ENCODE peak calls at places on chromosomes 4 and X, in four cellular contexts. Y is endothelial cell, X is H1, I is fibroblast of mammary gland. G is an unnamed sample.

GRCh38 chr4:41644288-41644914 is 104.1 kb downstream of the PHOX2B start:
- DNase-seq in Y (peak), X (peak), I (peak), G (peak)

GRCh38 chr4:34720563-34720962 is 1523.8 kb downstream of the ARAP2 start:
- DNase-seq in X (no peak), Y (no peak), I (peak), G (no peak)

GRCh38 chrX:68718443-68718820 is 71.0 kb downstream of the STARD8 start:
- DNase-seq in I (no peak), Y (no peak), X (no peak), G (no peak)

GRCh38 chr4:5772528-5773270 is 61.7 kb downstream of the EVC start:
- DNase-seq in I (no peak), Y (no peak), X (no peak), G (no peak)

GRCh38 chr4:187027231-187027760 is 303.6 kb upstream of the FAT1 start:
- DNase-seq in I (no peak), Y (no peak), X (no peak), G (no peak)

GRCh38 chr4:87092389-87093141 is 127.9 kb downstream of the KLHL8 start:
- DNase-seq in X (no peak), I (peak), Y (no peak), G (no peak)

GRCh38 chr4:152243890-152244595 is 291.8 kb downstream of the FBXW7 start:
- DNase-seq in Y (no peak), I (peak), X (no peak), G (no peak)

GRCh38 chr4:182297659-182298058 is 54.5 kb downstream of the TENM3 start:
- DNase-seq in Y (no peak), I (peak), X (no peak), G (no peak)

GRCh38 chrX:9429767-9430166 is 35.1 kb upstream of the TBL1X start:
- DNase-seq in X (no peak), I (no peak), Y (no peak), G (no peak)

GRCh38 chr4:58515206-58515605 is 1405.0 kb upstream of the IGFBP7 start:
- DNase-seq in X (no peak), Y (no peak), I (no peak), G (no peak)

GRCh38 chrX:57453901-57454300 is 137.9 kb upstream of the ZXDB start:
- DNase-seq in I (peak), X (no peak), Y (peak), G (no peak)

GRCh38 chr4:3223346-3223745 is 25.6 kb upstream of the MSANTD1 start:
- DNase-seq in Y (no peak), I (no peak), X (no peak), G (no peak)

GRCh38 chr4:156972370-156972980 is 876 bp upstream of the PDGFC start:
- DNase-seq in Y (no peak), I (no peak), X (no peak), G (no peak)

GRCh38 chrX:139203681-139204575 is 326.6 kb upstream of the F9 start:
- DNase-seq in I (peak), Y (peak), X (peak), G (peak)

GRCh38 chrX:13898084-13898483 is 81.2 kb upstream of the GPM6B start:
- DNase-seq in I (peak), Y (peak), X (no peak), G (peak)

GRCh38 chr4:53558061-53558801 is 33.1 kb downstream of the LNX1 start:
- DNase-seq in X (no peak), I (peak), Y (no peak), G (peak)

GRCh38 chr4:3446631-3447320 is 5.0 kb downstream of the HGFAC start:
- DNase-seq in X (no peak), I (no peak), Y (no peak), G (peak)

GRCh38 chr4:68388347-68388746 is 38.5 kb upstream of the YTHDC1 start:
- DNase-seq in X (no peak), I (no peak), Y (no peak), G (no peak)

GRCh38 chrX:124413244-124413643 is 66.9 kb downstream of the SH2D1A start:
- DNase-seq in I (no peak), Y (no peak), X (no peak), G (no peak)

GRCh38 chr4:158676076-158676475 is 4.0 kb downstream of the ETFDH start:
- DNase-seq in X (no peak), I (peak), Y (no peak), G (no peak)

GRCh38 chrX:15343075-15343476 is 7.8 kb upstream of the PIGA start:
- DNase-seq in Y (no peak), X (no peak), I (peak), G (no peak)

GRCh38 chrX:154840856-154841255 is 6.4 kb upstream of the SMIM9 start:
- DNase-seq in X (no peak), I (peak), Y (no peak), G (no peak)

GRCh38 chr4:48931459-48931858 is 24.9 kb upstream of the OCIAD2 start:
- DNase-seq in Y (no peak), I (no peak), X (no peak), G (no peak)

GRCh38 chr4:126768338-126768737 is 864.4 kb upstream of the INTU start:
- DNase-seq in Y (no peak), X (no peak), I (no peak), G (no peak)

GRCh38 chrX:10327651-10328050 is 170.9 kb downstream of the CLCN4 start:
- DNase-seq in I (peak), Y (no peak), X (peak), G (no peak)

GRCh38 chr4:123661080-123661737 is 264.6 kb downstream of the SPRY1 start:
- DNase-seq in Y (no peak), I (peak), X (no peak), G (no peak)

GRCh38 chr4:142452132-142452855 is 393.8 kb downstream of the INPP4B start:
- DNase-seq in X (no peak), Y (no peak), I (peak), G (no peak)

GRCh38 chrX:45758319-45758718 is 557.6 kb upstream of the DIPK2B start:
- DNase-seq in X (no peak), Y (no peak), I (peak), G (no peak)

GRCh38 chr4:70315928-70316327 is 18.9 kb upstream of the CABS1 start:
- DNase-seq in Y (no peak), I (no peak), X (no peak), G (no peak)

GRCh38 chr4:52037730-52038108 is 380 bp downstream of the SGCB start:
- DNase-seq in I (peak), Y (peak), X (peak), G (peak)

GRCh38 chrX:102765217-102765616 is 44.7 kb downstream of the GPRASP3 start:
- DNase-seq in I (peak), X (no peak), Y (no peak), G (no peak)
- TF ChIP-seq CTCF in I (no peak), X (no peak), Y (no peak), G (no peak)

DNA sequence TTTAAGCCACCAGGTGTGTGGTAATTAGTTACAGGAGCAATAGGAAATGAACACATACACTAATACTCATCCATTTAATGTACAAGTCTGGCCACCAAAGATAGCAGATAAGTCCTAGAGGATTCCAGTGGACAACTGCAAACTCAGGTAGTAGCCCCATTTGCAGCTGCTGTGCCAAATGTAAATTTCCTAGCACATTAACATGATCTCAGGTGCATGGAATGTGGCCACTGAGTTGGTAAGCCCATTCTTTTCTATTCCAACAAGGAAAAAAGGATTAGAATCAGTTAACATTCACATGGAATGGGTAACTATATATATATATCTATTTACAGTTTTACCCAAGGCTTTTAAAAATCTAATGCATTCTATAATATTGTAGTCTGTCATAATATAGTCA is 23.3 kb upstream of the FRAS1 start:
- DNase-seq in Y (no peak), X (no peak), I (no peak), G (no peak)
- TF ChIP-seq CTCF in Y (no peak), X (no peak), I (no peak), G (no peak)

DNA sequence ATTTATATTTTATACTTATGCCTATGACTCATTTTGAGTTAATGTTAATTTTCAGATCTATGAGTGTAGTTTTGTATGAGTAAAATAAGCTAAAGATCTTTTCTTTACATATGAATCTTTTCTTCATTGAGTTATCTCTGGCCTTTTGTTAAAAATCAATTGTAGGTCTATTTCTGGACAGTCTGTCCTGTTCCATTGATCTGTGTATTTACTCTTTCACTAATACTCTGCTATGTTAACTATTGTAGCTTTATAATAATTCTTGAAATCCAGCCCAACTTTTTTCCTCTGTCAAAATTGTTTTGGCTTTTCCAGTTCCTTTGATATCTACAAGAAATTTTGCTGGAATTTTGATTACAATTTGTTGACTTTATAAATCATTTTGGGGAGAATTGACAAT is 177.0 kb downstream of the RBM46 start:
- DNase-seq in X (no peak), Y (no peak), I (no peak), G (no peak)
- TF ChIP-seq CTCF in X (no peak), Y (no peak), I (no peak), G (no peak)

GRCh38 chrX:149961572-149961971 is 23.3 kb upstream of the EOLA2 start:
- DNase-seq in Y (no peak), I (no peak), X (no peak), G (no peak)

GRCh38 chrX:149962010-149962409 is 23.7 kb upstream of the EOLA2 start:
- DNase-seq in Y (no peak), X (no peak), I (no peak), G (no peak)

DNA sequence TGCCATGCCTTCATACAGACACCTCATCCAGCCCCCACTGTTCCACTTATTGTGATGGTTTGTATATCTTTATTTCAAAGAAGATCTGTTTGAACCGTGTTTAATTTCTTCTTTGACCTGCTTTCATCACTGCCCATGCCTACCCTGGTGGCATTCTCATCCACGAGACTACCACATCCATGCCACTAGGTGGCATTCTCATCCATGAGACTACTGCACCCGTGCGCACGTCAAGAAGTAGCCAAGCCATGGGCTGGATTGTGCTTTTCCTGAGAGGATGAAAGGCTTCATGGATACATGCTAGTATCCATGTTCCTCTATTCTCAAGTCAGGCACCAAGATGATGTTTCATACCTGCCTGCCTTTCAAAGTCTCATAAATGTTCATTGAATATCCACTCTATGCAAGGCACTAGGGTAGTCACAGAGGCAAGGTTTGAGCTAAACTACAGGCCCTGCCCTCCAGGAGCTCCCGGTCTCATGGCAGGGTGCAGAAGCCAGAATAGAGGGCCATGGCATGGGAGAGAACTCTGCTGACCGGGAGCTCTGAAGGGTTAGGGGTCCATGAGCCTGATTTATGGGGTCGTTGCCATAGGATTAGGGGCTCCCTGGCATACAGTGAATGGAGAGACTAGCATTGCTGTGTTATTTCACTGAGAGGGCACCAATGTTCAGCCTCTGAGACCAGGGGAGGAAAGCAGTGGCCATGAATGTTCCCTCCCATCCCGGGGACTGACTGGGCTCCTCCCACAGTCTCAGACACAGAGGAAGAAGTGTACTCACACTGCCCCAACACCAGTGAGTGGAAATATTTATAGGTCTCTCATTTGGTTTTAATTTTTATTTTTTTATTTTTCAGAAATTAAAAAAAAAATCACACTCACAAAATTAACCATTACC is 24.8 kb upstream of the EOLA2 start:
- DNase-seq in X (no peak), I (peak), Y (peak), G (peak)
- TF ChIP-seq CTCF in X (peak), I (peak), Y (peak), G (peak)

GRCh38 chr4:30269850-30270249 is 450.3 kb upstream of the PCDH7 start:
- DNase-seq in Y (no peak), I (no peak), X (no peak), G (no peak)
- TF ChIP-seq CTCF in Y (no peak), I (no peak), X (peak), G (no peak)

GRCh38 chr4:1721003-1721665 is at the start of the genes TACC3 and TMEM129:
- DNase-seq in X (peak), I (peak), Y (peak), G (peak)

GRCh38 chr4:1720163-1720983 is 750 bp downstream of the TMEM129 start:
- DNase-seq in I (peak), X (peak), Y (peak), G (peak)

GRCh38 chr4:1721666-1722550 is 587 bp downstream of the TACC3 start:
- DNase-seq in X (no peak), Y (no peak), I (no peak), G (no peak)

GRCh38 chr4:1723131-1723801 is 1.9 kb downstream of the TACC3 start:
- DNase-seq in Y (no peak), I (no peak), X (no peak), G (no peak)

GRCh38 chr4:1722551-1723071 is 1.3 kb downstream of the TACC3 start:
- DNase-seq in Y (no peak), I (no peak), X (no peak), G (no peak)
- TF ChIP-seq CTCF in Y (no peak), I (no peak), X (no peak), G (no peak)

GRCh38 chrX:40539214-40540142 is 41.3 kb upstream of the ATP6AP2 start:
- DNase-seq in Y (peak), I (peak), X (peak), G (peak)
- TF ChIP-seq CTCF in Y (no peak), I (no peak), X (peak), G (no peak)